ENCODE peak calls at places on chromosomes 7 and 10, in five cellular contexts. J, Y, S, X and P are unnamed samples.

GRCh38 chr10:4865945-4866661 is 40.1 kb downstream of the AKR1E2 start:
- DNase-seq in X (no peak), J (no peak), S (no peak), Y (no peak), P (no peak)

GRCh38 chr10:132628966-132629900 is 91.6 kb downstream of the INPP5A start:
- DNase-seq in J (no peak), S (peak), X (no peak), Y (peak), P (no peak)

GRCh38 chr10:44925224-44925623 is 14.1 kb downstream of the TMEM72 start:
- DNase-seq in J (peak), X (no peak), S (no peak), Y (no peak), P (no peak)

GRCh38 chr10:119205926-119206602 is 1.3 kb upstream of the GRK5 start:
- DNase-seq in J (no peak), Y (peak), S (peak), X (peak), P (peak)

GRCh38 chr7:158065340-158065739 is 522.3 kb downstream of the PTPRN2 start:
- DNase-seq in J (no peak), X (no peak), S (peak), Y (no peak), P (no peak)

GRCh38 chr10:29805134-29805691 is 170.4 kb upstream of the SVIL start:
- DNase-seq in X (no peak), Y (no peak), S (no peak), J (no peak), P (no peak)

GRCh38 chr7:94384315-94384714 is 10.4 kb upstream of the COL1A2 start:
- DNase-seq in X (no peak), S (no peak), Y (no peak), J (no peak), P (no peak)

GRCh38 chr7:113292105-113292504 is 173.8 kb upstream of the SMIM30 start:
- DNase-seq in J (no peak), S (peak), Y (no peak), X (no peak), P (no peak)

GRCh38 chr7:81211617-81212016 is 292.8 kb upstream of the SEMA3C start:
- DNase-seq in S (no peak), J (peak), Y (no peak), X (no peak), P (no peak)

GRCh38 chr7:151206914-151207313 is 3.4 kb downstream of the H2BK1 start:
- DNase-seq in Y (no peak), J (no peak), X (no peak), S (peak), P (no peak)

GRCh38 chr7:117110480-117111315 is 157.4 kb downstream of the ST7 start:
- DNase-seq in Y (no peak), S (no peak), J (no peak), X (no peak), P (no peak)

GRCh38 chr7:100789055-100789454 is 38.3 kb downstream of the EPHB4 start:
- DNase-seq in X (no peak), S (no peak), Y (no peak), J (no peak), P (no peak)

GRCh38 chr10:91551856-91552255 is 81.0 kb downstream of the PPP1R3C start:
- DNase-seq in J (peak), S (no peak), X (peak), Y (peak), P (no peak)

GRCh38 chr7:57308631-57309408 is 141.2 kb upstream of the ZNF716 start:
- DNase-seq in X (no peak), S (no peak), J (no peak), Y (no peak), P (no peak)

GRCh38 chr10:119522747-119523426 is 19.6 kb downstream of the RGS10 start:
- DNase-seq in X (no peak), S (peak), Y (no peak), J (no peak), P (no peak)

GRCh38 chr7:13049946-13050345 is 362.5 kb downstream of the ARL4A start:
- DNase-seq in J (no peak), Y (no peak), X (no peak), S (no peak), P (no peak)

GRCh38 chr10:36412942-36413341 is 712.5 kb upstream of the ANKRD30A start:
- DNase-seq in Y (no peak), S (no peak), X (no peak), J (no peak), P (no peak)

GRCh38 chr7:135662373-135663114 is at the start of gene STMP1:
- DNase-seq in S (peak), J (peak), Y (peak), X (peak), P (peak)
- TF ChIP-seq CTCF in S (no peak), J (peak), Y (peak), X (peak), P (no peak)

GRCh38 chr10:86644412-86645110 is 9.8 kb upstream of the OPN4 start:
- DNase-seq in J (peak), Y (no peak), S (peak), X (no peak), P (no peak)

GRCh38 chr10:86642499-86642898 is 11.8 kb upstream of the OPN4 start:
- DNase-seq in S (no peak), X (no peak), Y (no peak), J (peak), P (no peak)

GRCh38 chr10:86646532-86646931 is 7.8 kb upstream of the OPN4 start:
- DNase-seq in X (peak), Y (no peak), S (no peak), J (no peak), P (no peak)

GRCh38 chr10:86645111-86645445 is 9.3 kb upstream of the OPN4 start:
- DNase-seq in X (peak), Y (no peak), S (no peak), J (no peak), P (no peak)

DNA sequence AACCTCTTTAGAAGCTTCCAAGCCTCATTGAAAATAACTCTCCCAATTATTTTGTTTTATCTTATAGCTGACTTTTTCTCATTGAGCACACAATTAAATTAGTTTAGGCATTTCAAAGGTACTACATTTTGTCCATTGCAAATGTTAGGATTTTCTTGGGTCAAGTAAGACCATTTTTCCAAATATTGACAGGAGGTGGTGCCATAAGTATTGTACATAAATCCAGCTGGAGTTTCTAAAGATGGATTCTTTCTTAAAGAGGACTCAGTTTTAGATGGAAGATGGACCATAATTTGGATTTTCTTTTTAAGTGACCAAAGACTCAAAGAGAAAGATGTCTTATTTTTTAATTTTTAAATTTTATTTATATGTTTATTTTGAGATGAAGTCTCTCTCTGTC is 12.3 kb upstream of the OPN4 start:
- DNase-seq in S (no peak), J (no peak), Y (no peak), X (no peak), P (no peak)
- H3K4me3 ChIP-seq in S (no peak), J (no peak), Y (no peak), X (no peak), P (no peak)

GRCh38 chr7:23396222-23396621 is 74.1 kb downstream of the IGF2BP3 start:
- DNase-seq in Y (no peak), S (no peak), X (no peak), J (peak), P (no peak)

GRCh38 chr7:23394828-23395227 is 75.5 kb downstream of the IGF2BP3 start:
- DNase-seq in Y (peak), X (no peak), S (no peak), J (peak), P (no peak)

GRCh38 chr7:23393636-23394035 is 76.7 kb downstream of the IGF2BP3 start:
- DNase-seq in Y (no peak), X (no peak), J (no peak), S (no peak), P (no peak)

DNA sequence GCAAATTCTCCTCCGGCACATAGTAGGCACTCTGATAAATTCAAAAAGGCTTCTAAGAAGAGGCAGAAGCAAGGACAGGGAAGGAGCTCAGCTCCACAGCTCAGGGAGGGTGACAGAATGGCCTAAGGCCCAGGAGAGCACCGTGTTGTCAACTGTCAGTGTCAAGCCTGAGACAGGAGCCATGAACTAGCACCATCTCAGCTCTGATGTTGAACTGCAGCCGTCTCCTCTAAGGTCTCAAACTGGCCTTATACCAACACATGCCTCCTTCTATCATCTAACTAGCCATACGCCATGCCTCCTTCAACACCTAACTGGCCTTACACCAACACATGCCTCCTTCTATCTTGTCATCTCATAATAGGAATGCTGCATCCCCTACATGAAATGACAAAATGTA is 73.0 kb downstream of the IGF2BP3 start:
- DNase-seq in J (no peak), Y (no peak), S (no peak), X (no peak), P (no peak)
- TF ChIP-seq POLR2A in J (no peak), Y (no peak), S (no peak), X (no peak), P (no peak)

DNA sequence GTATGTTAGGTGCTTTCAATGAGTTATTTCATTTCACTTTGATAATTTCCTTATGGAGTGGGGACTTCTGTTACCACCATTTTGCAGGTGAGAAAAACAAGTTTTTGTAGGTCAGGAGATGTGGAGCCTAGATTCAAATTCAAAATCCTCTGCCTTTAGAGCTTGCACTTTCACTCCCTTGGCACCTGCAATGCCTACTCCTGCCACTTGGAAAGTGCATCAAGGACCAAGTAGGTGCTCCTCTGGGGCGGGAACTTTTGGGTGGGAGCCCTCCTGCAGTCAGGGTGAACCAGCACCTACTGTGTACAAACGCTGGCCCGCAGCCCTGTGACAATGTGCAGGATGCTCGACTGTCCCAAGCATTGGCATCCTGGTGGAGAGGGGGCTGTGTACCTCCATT is 199.0 kb downstream of the EMX2 start:
- DNase-seq in Y (no peak), J (no peak), X (no peak), S (no peak), P (no peak)
- TF ChIP-seq CTCF in Y (no peak), J (no peak), X (no peak), S (no peak), P (no peak)

GRCh38 chr10:62082270-62082669 is 180.8 kb downstream of the ARID5B start:
- DNase-seq in S (no peak), Y (no peak), J (no peak), X (no peak), P (no peak)

GRCh38 chr10:62077330-62078015 is 176.0 kb downstream of the ARID5B start:
- DNase-seq in X (no peak), J (no peak), Y (no peak), S (no peak), P (no peak)

GRCh38 chr10:62081322-62081945 is 179.9 kb downstream of the ARID5B start:
- DNase-seq in Y (no peak), S (no peak), J (no peak), X (no peak), P (no peak)

GRCh38 chr10:62080905-62081304 is 179.4 kb downstream of the ARID5B start:
- DNase-seq in J (no peak), X (no peak), Y (no peak), S (no peak), P (no peak)

GRCh38 chr10:62079885-62080559 is 178.5 kb downstream of the ARID5B start:
- DNase-seq in X (no peak), Y (no peak), S (no peak), J (no peak), P (no peak)
- H3K4me3 ChIP-seq in X (no peak), Y (no peak), S (no peak), J (no peak), P (no peak)

DNA sequence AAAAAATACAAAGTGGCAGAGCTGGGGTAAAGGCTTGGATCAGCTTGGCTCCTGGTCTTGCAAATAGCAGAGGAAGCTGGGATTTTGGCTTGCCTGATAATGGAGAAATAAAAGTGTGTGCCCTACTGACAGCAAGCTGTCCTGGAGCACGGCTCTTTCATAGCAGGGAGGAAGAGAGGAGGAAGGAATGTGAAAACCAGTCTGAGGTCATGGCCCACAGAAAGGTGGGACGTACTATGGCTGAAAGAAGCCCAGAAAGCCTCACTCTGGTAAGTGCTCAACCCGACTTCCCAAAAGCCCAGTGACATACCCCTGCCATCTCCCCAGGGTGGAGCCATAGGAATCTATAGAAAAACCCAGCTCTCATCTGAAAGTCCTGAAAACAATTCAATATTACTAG is 246.5 kb upstream of the PTN start:
- DNase-seq in X (no peak), J (no peak), S (no peak), Y (no peak), P (no peak)
- TF ChIP-seq POLR2A in X (no peak), J (no peak), S (no peak), Y (no peak), P (no peak)

GRCh38 chr10:95389982-95390381 is 99.2 kb upstream of the PDLIM1 start:
- DNase-seq in X (no peak), S (no peak), J (no peak), Y (no peak), P (no peak)

GRCh38 chr10:95391164-95391563 is 100.4 kb upstream of the PDLIM1 start:
- DNase-seq in X (no peak), J (no peak), S (no peak), Y (no peak), P (no peak)

GRCh38 chr10:95392711-95393164 is 101.9 kb upstream of the PDLIM1 start:
- DNase-seq in X (no peak), Y (no peak), S (no peak), J (no peak), P (no peak)

GRCh38 chr10:95392250-95392584 is 101.4 kb upstream of the PDLIM1 start:
- DNase-seq in S (no peak), J (no peak), Y (no peak), X (no peak), P (no peak)

DNA sequence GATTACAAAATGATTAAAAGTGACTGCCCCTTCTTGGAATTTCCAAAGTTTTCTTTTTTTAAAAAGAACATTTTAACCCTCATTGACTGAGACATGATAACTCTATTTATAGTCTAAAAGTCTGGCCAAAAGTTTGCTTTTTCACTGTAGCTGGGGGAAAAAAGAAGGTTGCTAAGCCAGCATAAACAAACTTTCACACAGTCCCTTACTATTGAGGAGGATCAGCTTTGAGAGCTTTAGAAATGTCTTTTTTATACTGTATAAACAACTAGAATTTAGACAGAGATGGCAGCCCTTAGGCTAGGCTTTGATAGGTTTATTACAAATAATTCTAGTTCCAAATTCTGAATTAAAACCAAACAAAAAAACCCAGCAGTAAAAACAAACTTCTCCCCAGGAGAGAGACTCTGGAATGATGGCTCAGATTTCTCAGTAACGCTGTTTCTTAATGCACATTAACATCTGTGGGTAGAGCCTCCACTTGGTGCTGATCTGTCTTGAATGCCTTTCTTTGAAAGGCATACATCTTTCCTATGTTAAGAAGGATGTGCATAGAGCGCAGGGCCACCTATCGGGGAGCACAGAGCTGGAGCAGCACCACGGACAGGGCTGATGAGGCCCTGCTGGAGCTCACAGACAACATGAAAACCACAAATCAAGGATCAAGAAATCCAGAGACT is 100.9 kb upstream of the PDLIM1 start:
- DNase-seq in Y (no peak), S (no peak), X (no peak), J (peak), P (no peak)
- TF ChIP-seq CTCF in Y (no peak), S (no peak), X (no peak), J (no peak), P (no peak)

GRCh38 chr10:122450336-122450990 is 4.0 kb upstream of the ARMS2 start:
- DNase-seq in S (no peak), Y (no peak), J (no peak), X (no peak), P (no peak)
- H3K4me3 ChIP-seq in S (no peak), Y (no peak), J (no peak), X (no peak), P (no peak)

DNA sequence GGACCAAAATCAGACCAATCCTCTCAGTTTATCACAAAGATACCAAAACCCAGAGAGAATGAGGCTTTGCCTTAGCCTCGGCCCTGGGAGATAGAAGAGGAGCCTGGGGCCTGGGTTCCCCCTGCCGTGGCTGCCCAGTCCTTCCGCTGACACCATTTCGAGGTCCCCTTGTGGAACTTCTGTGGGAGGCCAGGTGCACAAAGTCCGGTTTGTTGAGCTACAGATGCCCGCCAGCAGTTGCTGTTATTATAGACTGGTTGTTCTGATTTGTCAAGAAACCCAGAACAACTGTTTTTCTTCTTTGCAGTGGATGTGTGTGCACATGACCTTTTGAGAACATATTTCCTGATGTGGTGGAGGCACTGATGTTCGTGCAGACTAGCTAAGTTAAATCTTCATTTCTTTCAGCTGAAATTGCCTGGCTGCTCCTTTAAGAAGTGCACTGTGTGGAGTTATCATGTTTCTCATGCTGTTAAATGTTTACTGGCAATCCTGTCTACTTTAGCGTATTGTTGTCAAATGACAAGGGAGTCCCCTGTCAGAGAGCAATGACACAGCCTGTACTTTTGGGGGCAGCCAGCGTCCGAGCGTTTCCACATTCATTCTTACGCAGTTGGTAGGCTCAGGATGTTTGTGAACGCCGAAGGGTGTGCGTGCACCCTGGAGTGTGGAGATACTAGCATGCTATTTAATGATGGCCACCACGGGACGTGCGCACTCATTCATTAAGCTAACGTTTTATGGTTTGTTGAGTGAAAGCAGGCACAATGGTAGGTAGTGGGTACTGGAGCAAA is 47.8 kb downstream of the CUX1 start:
- DNase-seq in S (no peak), X (no peak), Y (no peak), J (no peak), P (no peak)
- TF ChIP-seq POLR2A in S (no peak), X (no peak), Y (no peak), J (no peak), P (no peak)

GRCh38 chr7:1329966-1330915 is 97.6 kb downstream of the UNCX start:
- DNase-seq in X (no peak), Y (no peak), J (no peak), S (peak), P (no peak)
- TF ChIP-seq CTCF in X (no peak), Y (no peak), J (no peak), S (no peak), P (no peak)